ENCODE peak calls at places on chromosomes 12 and 14, in four cellular contexts. One of them, this sample, is unnamed.

GRCh38 chr12:127052491-127053232 is 1214.3 kb upstream of the TMEM132C start:
- DNase-seq in foreskin fibroblast: no peak
- DNase-seq in body of pancreas: no peak
- DNase-seq in psoas muscle: no peak
- DNase-seq in this sample: no peak

GRCh38 chr12:79514730-79515525 is 175.8 kb downstream of the PAWR start:
- DNase-seq in foreskin fibroblast: peak; percentile 40
- DNase-seq in body of pancreas: no peak
- DNase-seq in psoas muscle: no peak
- DNase-seq in this sample: no peak

GRCh38 chr12:104524433-104524832 is 67.7 kb downstream of the CHST11 start:
- DNase-seq in foreskin fibroblast: no peak
- DNase-seq in body of pancreas: no peak
- DNase-seq in psoas muscle: no peak
- DNase-seq in this sample: no peak

GRCh38 chr12:3571323-3571722 is 80.3 kb downstream of the PRMT8 start:
- DNase-seq in foreskin fibroblast: no peak
- DNase-seq in body of pancreas: no peak
- DNase-seq in psoas muscle: no peak
- DNase-seq in this sample: no peak

GRCh38 chr14:94591871-94592270 is 10.6 kb downstream of the SERPINA5 start:
- DNase-seq in foreskin fibroblast: no peak
- DNase-seq in body of pancreas: no peak
- DNase-seq in psoas muscle: no peak
- DNase-seq in this sample: no peak

GRCh38 chr14:83485591-83485990 is 1951.9 kb upstream of the SEL1L start:
- DNase-seq in foreskin fibroblast: no peak
- DNase-seq in body of pancreas: no peak
- DNase-seq in psoas muscle: no peak
- DNase-seq in this sample: no peak

GRCh38 chr14:65287264-65288131 is 125.0 kb upstream of the FUT8 start:
- DNase-seq in foreskin fibroblast: no peak
- DNase-seq in body of pancreas: no peak
- DNase-seq in psoas muscle: no peak
- DNase-seq in this sample: no peak

GRCh38 chr14:73731111-73731510 is 16.9 kb upstream of the PNMA1 start:
- DNase-seq in foreskin fibroblast: no peak
- DNase-seq in body of pancreas: peak; percentile 40
- DNase-seq in psoas muscle: no peak
- DNase-seq in this sample: peak; percentile 56

GRCh38 chr12:10392394-10392930 is 2.6 kb upstream of the KLRK1 start:
- DNase-seq in foreskin fibroblast: peak; percentile 81
- DNase-seq in body of pancreas: peak; percentile 35
- DNase-seq in psoas muscle: peak; percentile 59
- DNase-seq in this sample: peak; percentile 96

GRCh38 chr12:110689601-110690430 is 901 bp upstream of the HVCN1 start:
- DNase-seq in foreskin fibroblast: peak; percentile 10
- DNase-seq in body of pancreas: peak; percentile 16
- DNase-seq in psoas muscle: peak; percentile 40
- DNase-seq in this sample: no peak

DNA sequence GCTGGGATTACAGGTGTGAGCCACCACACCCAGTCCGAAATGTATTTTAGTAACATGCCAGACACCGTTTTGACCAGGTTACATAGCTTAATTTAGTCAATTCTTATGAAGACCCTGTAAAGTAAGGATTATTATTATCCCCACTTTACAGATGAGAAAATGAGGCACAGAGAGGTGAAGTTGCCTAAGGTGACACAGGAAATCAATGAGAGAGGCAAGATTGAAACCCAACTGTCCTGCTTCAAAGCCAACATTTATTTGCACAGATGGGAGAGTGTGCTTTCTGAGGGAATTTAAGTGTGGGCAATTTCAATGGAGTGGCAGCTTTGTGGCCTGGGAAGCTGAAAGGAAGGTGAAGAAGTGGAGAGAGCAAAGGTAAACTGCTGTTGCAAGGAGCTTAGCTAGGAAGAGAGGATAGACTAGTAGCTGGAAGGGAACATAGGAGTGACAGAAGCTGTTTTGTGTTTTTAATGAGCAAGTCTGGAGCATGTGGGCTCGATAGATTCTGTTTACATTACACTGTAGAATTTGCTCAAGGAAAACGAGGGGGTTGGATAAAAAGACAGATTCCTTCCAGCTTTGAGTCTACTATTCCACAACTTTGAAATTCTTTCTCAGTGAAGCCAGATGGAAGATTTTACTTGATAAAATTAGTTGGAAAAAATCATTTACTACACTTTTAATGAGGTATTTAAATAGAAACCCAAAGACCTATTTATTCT is 19.2 kb upstream of the EPS8 start:
- DNase-seq in foreskin fibroblast: no peak
- DNase-seq in body of pancreas: no peak
- DNase-seq in psoas muscle: no peak
- DNase-seq in this sample: no peak
- H3K4me3 ChIP-seq in foreskin fibroblast: no peak overlapping the region
- H3K4me3 ChIP-seq in body of pancreas: no peak overlapping the region
- H3K4me3 ChIP-seq in psoas muscle: no peak overlapping the region
- H3K4me3 ChIP-seq in this sample: no peak overlapping the region

GRCh38 chr14:63174760-63175191 is 29.5 kb upstream of the RHOJ start:
- DNase-seq in foreskin fibroblast: peak; percentile 12
- DNase-seq in body of pancreas: peak; percentile 13
- DNase-seq in psoas muscle: no peak
- DNase-seq in this sample: peak; percentile 6
- TF ChIP-seq CTCF in foreskin fibroblast: peak; percentile 72
- TF ChIP-seq CTCF in body of pancreas: peak; percentile 47
- TF ChIP-seq CTCF in psoas muscle: peak; percentile 62
- TF ChIP-seq CTCF in this sample: peak; percentile 68

DNA sequence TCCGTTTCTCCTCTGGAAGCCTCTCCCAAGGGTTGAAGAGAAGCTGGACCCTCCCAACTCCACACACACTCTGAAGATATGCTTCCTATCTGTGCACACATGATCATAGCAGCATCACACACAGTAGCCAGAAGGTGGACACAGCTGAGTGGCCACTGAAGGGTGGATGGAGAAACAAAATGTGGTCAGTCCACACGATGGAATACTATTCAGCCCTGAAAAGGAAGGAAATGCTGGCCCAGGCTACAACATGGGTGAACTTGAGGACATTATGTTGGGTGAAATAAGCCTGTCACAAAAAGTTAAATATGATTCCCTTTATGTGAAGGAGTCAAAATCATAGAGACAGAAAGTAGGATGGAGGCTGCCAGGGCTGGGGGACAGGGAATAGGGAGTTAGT is 43.9 kb upstream of the DLK1 start:
- DNase-seq in foreskin fibroblast: no peak
- DNase-seq in body of pancreas: no peak
- DNase-seq in psoas muscle: no peak
- DNase-seq in this sample: no peak
- H3K4me3 ChIP-seq in foreskin fibroblast: no peak overlapping the region
- H3K4me3 ChIP-seq in body of pancreas: no peak overlapping the region
- H3K4me3 ChIP-seq in psoas muscle: no peak overlapping the region
- H3K4me3 ChIP-seq in this sample: no peak overlapping the region

DNA sequence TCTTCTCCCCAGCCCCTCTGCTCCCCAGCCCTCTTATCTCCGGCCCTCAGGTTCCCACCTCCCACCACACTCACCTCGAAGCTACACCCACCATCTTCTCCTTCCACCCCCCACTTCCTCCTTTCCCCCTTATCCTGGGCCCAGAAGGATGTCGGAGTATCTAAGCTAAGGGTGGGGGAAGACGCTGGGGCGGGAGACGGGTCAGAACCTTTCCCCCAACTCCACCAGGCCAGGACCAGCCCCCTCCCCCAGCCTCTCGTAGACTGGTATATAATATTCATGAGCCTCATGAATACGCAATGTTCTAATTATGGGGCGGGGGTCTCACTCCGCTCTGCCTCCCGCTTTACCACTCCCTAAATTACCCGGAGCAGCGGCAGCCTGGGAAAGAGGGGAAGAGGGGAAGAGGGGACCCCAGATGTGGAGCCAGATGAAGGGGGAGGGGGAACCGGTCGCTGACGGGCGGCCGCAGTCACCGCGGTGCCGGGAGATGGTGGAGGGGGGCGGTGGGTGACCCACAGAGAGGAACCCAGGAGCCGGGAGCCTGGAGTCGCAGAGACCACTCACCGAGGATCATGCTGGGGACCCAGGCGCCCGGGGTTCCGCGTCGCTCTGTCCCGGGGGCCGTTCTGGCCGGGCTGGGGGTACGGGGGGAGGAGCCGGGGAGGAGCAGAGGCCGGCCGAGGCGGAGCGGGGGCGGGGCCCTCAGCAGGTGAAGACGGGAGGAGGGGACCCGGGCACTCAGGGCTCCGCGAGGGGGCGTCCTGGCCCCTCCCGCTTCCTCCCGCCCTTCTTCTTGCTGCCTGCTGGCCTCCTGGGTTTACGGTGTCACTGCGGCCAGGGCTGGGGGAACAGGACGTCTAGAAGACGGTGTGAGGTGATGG is 6.4 kb upstream of the ZNF385A start:
- DNase-seq in foreskin fibroblast: no peak
- DNase-seq in body of pancreas: peak; percentile 67
- DNase-seq in psoas muscle: peak; percentile 46
- DNase-seq in this sample: no peak
- TF ChIP-seq CTCF in foreskin fibroblast: no peak
- TF ChIP-seq CTCF in body of pancreas: no peak
- TF ChIP-seq CTCF in psoas muscle: no peak
- TF ChIP-seq CTCF in this sample: peak; percentile 43

GRCh38 chr12:30926243-30927209 is at the start of gene TSPAN11:
- DNase-seq in foreskin fibroblast: no peak
- DNase-seq in body of pancreas: no peak
- DNase-seq in psoas muscle: peak; percentile 28
- DNase-seq in this sample: no peak

GRCh38 chr12:30928356-30929264 is 2.1 kb downstream of the TSPAN11 start:
- DNase-seq in foreskin fibroblast: no peak
- DNase-seq in body of pancreas: peak; percentile 28
- DNase-seq in psoas muscle: no peak
- DNase-seq in this sample: no peak

GRCh38 chr12:30927210-30927576 is 645 bp downstream of the TSPAN11 start:
- DNase-seq in foreskin fibroblast: no peak
- DNase-seq in body of pancreas: no peak
- DNase-seq in psoas muscle: no peak
- DNase-seq in this sample: no peak

GRCh38 chr12:30923057-30923456 is 3.5 kb upstream of the TSPAN11 start:
- DNase-seq in foreskin fibroblast: no peak
- DNase-seq in body of pancreas: no peak
- DNase-seq in psoas muscle: no peak
- DNase-seq in this sample: no peak

DNA sequence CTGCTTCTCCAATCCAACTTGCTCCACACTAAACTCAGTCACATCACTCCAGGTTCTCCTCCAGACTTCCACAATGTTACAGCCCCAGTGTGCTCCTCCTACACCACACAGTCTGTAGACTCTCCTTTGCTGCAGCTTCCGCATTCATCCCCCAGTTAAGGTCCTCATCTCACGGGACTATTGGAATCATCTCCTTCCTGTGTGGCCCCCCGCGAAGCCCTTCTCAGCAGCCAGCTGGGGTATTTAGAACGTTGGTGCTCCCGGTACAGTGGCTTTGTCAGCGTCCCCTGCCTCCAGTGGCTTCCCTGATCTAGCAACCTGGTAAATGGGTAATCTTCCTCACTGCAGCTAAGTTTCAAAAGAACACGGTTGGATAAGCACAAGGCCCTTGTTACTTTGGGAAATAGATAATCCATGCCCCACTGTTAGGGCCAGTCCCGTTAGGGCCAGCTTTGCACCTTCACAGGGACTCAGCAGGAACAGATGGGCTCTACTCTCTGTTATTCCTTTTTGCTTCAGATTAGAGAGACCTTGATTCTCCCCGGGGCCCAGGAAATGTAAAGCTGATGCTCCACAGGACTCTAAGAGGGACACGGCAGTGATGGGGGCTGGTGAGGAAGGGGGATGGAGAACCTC is 823 bp upstream of the TSPAN11 start:
- DNase-seq in foreskin fibroblast: no peak
- DNase-seq in body of pancreas: no peak
- DNase-seq in psoas muscle: no peak
- DNase-seq in this sample: no peak
- H3K4me3 ChIP-seq in foreskin fibroblast: peak overlapping the region; percentile 39
- H3K4me3 ChIP-seq in body of pancreas: no peak overlapping the region
- H3K4me3 ChIP-seq in psoas muscle: peak overlapping the region; percentile 52
- H3K4me3 ChIP-seq in this sample: no peak overlapping the region

GRCh38 chr12:95465275-95465674 is 8.7 kb upstream of the METAP2 start:
- DNase-seq in foreskin fibroblast: no peak
- DNase-seq in body of pancreas: no peak
- DNase-seq in psoas muscle: no peak
- DNase-seq in this sample: no peak
- TF ChIP-seq CTCF in foreskin fibroblast: no peak
- TF ChIP-seq CTCF in body of pancreas: no peak
- TF ChIP-seq CTCF in psoas muscle: no peak
- TF ChIP-seq CTCF in this sample: no peak

This sample was measured in LNCaP clone FGC.